ENCODE peak calls at places on chromosomes 11 and 22, in four cellular contexts. Y is HepG2, P is GM12878, J is SK-N-SH. L is an unnamed sample.

GRCh38 chr11:134610116-134610910 is 198.3 kb upstream of the B3GAT1 start:
- DNase-seq in J (no peak), Y (no peak), P (no peak), L (no peak)

GRCh38 chr11:2885017-2885675 is 429 bp downstream of the CDKN1C start:
- DNase-seq in J (peak; percentile 87), P (no peak), Y (no peak), L (peak; percentile 64)

GRCh38 chr11:118264568-118265470 is 722 bp upstream of the MPZL2 start:
- DNase-seq in P (no peak), Y (no peak), J (no peak), L (no peak)

GRCh38 chr11:67644042-67644441 is 4.5 kb upstream of the TBX10 start:
- DNase-seq in P (no peak), J (no peak), Y (peak; percentile 43), L (peak; percentile 48)

GRCh38 chr11:44607324-44607962 is 42.0 kb downstream of the CD82 start:
- DNase-seq in J (no peak), Y (no peak), P (no peak), L (no peak)

GRCh38 chr11:1303196-1303821 is 6.1 kb downstream of the TOLLIP start:
- DNase-seq in J (peak; percentile 59), Y (no peak), P (no peak), L (peak; percentile 66)

GRCh38 chr11:92415246-92415645 is 190.6 kb downstream of the FAT3 start:
- DNase-seq in P (no peak), Y (no peak), J (no peak), L (no peak)

GRCh38 chr11:62148271-62148980 is 24.6 kb downstream of the INCENP start:
- DNase-seq in P (no peak), J (no peak), Y (no peak), L (no peak)

GRCh38 chr11:19779740-19780139 is 67.1 kb downstream of the NAV2 start:
- DNase-seq in P (no peak), Y (no peak), J (no peak), L (no peak)

GRCh38 chr11:22730319-22730718 is 63.9 kb downstream of the GAS2 start:
- DNase-seq in Y (peak; percentile 59), P (no peak), J (peak; percentile 3), L (no peak)

GRCh38 chr11:118104491-118104890 is 17.7 kb upstream of the SMIM35 start:
- DNase-seq in P (no peak), Y (no peak), J (no peak), L (no peak)

GRCh38 chr11:15901790-15902189 is 454.6 kb downstream of the SOX6 start:
- DNase-seq in P (no peak), Y (peak; percentile 35), J (no peak), L (peak; percentile 9)
- TF ChIP-seq PBX3 in P (no peak), Y (no peak), J (no peak), L (no peak)

GRCh38 chr11:65043881-65044501 is 3.0 kb downstream of the SAC3D1 start:
- DNase-seq in Y (no peak), J (no peak), P (no peak), L (no peak)

GRCh38 chr11:65045061-65045460 is 4.1 kb downstream of the SAC3D1 start:
- DNase-seq in Y (no peak), J (no peak), P (no peak), L (no peak)

GRCh38 chr11:65042899-65043298 is 1.9 kb downstream of the SAC3D1 start:
- DNase-seq in J (no peak), Y (no peak), P (no peak), L (no peak)

GRCh38 chr11:65040520-65041205 is 347 bp upstream of the SAC3D1 start:
- DNase-seq in Y (peak; percentile 95), J (peak; percentile 96), P (peak; percentile 86), L (peak; percentile 96)

GRCh38 chr11:65041206-65042035 is at the start of gene SAC3D1:
- DNase-seq in Y (no peak), J (peak; percentile 89), P (no peak), L (no peak)
- TF ChIP-seq RFX5 in Y (no peak), J (no peak), P (no peak), L (no peak)

GRCh38 chr11:27716216-27716615 is 16.0 kb upstream of the BDNF start:
- DNase-seq in Y (no peak), P (no peak), J (no peak), L (no peak)
- TF ChIP-seq PBX3 in Y (no peak), P (no peak), J (no peak), L (no peak)

GRCh38 chr22:42688241-42688913 is 32.3 kb downstream of the A4GALT start:
- DNase-seq in Y (peak; percentile 57), P (no peak), J (peak; percentile 45), L (peak; percentile 65)
- TF ChIP-seq RFX5 in Y (no peak), P (no peak), J (no peak), L (no peak)

GRCh38 chr11:11510939-11511338 is 110.9 kb downstream of the GALNT18 start:
- DNase-seq in Y (no peak), P (no peak), J (no peak), L (no peak)
- TF ChIP-seq PBX3 in Y (no peak), P (no peak), J (no peak), L (no peak)

GRCh38 chr22:25930710-25931353 is 188.8 kb downstream of the MYO18B start:
- DNase-seq in P (no peak), Y (no peak), J (no peak), L (no peak)
- TF ChIP-seq RFX5 in P (no peak), Y (no peak), J (no peak), L (no peak)

GRCh38 chr22:35065183-35065582 is 775 bp upstream of the ISX start:
- DNase-seq in Y (no peak), P (no peak), J (no peak), L (no peak)

GRCh38 chr22:35066768-35067167 is 810 bp downstream of the ISX start:
- DNase-seq in J (no peak), P (no peak), Y (no peak), L (no peak)

GRCh38 chr22:35065796-35066218 is at the start of gene ISX:
- DNase-seq in P (no peak), J (no peak), Y (peak; percentile 54), L (no peak)

GRCh38 chr22:35059632-35060031 is 6.3 kb upstream of the ISX start:
- DNase-seq in P (no peak), Y (no peak), J (no peak), L (no peak)

GRCh38 chr22:35064664-35065063 is 1.3 kb upstream of the ISX start:
- DNase-seq in J (no peak), Y (peak; percentile 83), P (peak; percentile 68), L (no peak)
- TF ChIP-seq PBX3 in J (no peak), Y (no peak), P (no peak), L (no peak)